ENCODE peak calls at places on chromosomes 7 and 10, in seven cellular contexts. T is EL, D is NCI-H2171, S is naive B cell, W is left kidney, J is colonic mucosa, I is HCT116. Y is an unnamed sample.
A peak's percentile ranks its signal among the peaks of the same experiment; 100 is the strongest.

GRCh38 chr10:60522617-60523016 is 132.9 kb upstream of the ANK3 start:
- DNase-seq in W (no peak), T (no peak), S (no peak), J (no peak), I (no peak), D (no peak), Y (no peak)

GRCh38 chr10:76911184-76911583 is 726.4 kb downstream of the KCNMA1 start:
- DNase-seq in W (no peak), D (no peak), J (peak; percentile 43), T (no peak), I (no peak), S (no peak), Y (no peak)

GRCh38 chr7:10789170-10789569 is 184.5 kb upstream of the PHF14 start:
- DNase-seq in T (no peak), I (no peak), D (no peak), J (no peak), S (no peak), W (no peak), Y (no peak)

GRCh38 chr10:61733358-61733940 is 70.7 kb downstream of the CABCOCO1 start:
- DNase-seq in T (peak; percentile 61), S (peak; percentile 10), W (peak; percentile 74), D (peak; percentile 20), I (peak; percentile 47), J (no peak), Y (peak; percentile 8)

GRCh38 chr10:100502926-100503480 is 16.7 kb downstream of the SEC31B start:
- DNase-seq in W (no peak), I (no peak), T (no peak), J (no peak), D (no peak), S (no peak), Y (no peak)

GRCh38 chr10:71072146-71072819 is 140.1 kb upstream of the UNC5B start:
- DNase-seq in J (no peak), D (no peak), I (no peak), S (no peak), T (no peak), W (no peak), Y (no peak)

GRCh38 chr10:70699659-70700174 is 27.4 kb downstream of the ADAMTS14 start:
- DNase-seq in I (no peak), W (peak; percentile 73), T (peak; percentile 6), J (no peak), S (no peak), D (no peak), Y (no peak)

GRCh38 chr10:91652364-91652763 is 19.5 kb upstream of the PPP1R3C start:
- DNase-seq in T (peak; percentile 99), I (peak; percentile 86), J (no peak), W (no peak), D (no peak), S (no peak), Y (no peak)

GRCh38 chr7:106792233-106792926 is 72.7 kb upstream of the PIK3CG start:
- DNase-seq in S (no peak), I (no peak), T (peak; percentile 8), D (no peak), J (no peak), W (no peak), Y (no peak)

GRCh38 chr7:150383710-150384397 is 4.7 kb downstream of the ZNF775 start:
- DNase-seq in D (no peak), T (no peak), J (peak; percentile 90), W (peak; percentile 97), I (no peak), S (no peak), Y (no peak)

GRCh38 chr7:77550586-77550985 is 13.5 kb downstream of the PTPN12 start:
- DNase-seq in T (peak; percentile 39), S (no peak), I (no peak), D (no peak), W (no peak), J (no peak), Y (no peak)

GRCh38 chr7:50477640-50478039 is 27.5 kb upstream of the FIGNL1 start:
- DNase-seq in T (no peak), J (no peak), S (no peak), D (no peak), W (peak; percentile 34), I (no peak), Y (no peak)

GRCh38 chr10:35216303-35216905 is 89.8 kb downstream of the CREM start:
- DNase-seq in I (no peak), D (no peak), S (no peak), J (peak; percentile 28), W (no peak), T (no peak), Y (no peak)

GRCh38 chr7:115672024-115672423 is 358.5 kb downstream of the TFEC start:
- DNase-seq in S (no peak), J (no peak), D (no peak), T (peak; percentile 55), I (no peak), W (no peak), Y (no peak)

GRCh38 chr7:1081931-1082401 is 5.9 kb upstream of the GPER1 start:
- DNase-seq in D (no peak), S (no peak), W (peak; percentile 86), I (no peak), T (peak; percentile 34), J (no peak), Y (no peak)

GRCh38 chr7:29281782-29282541 is 87.4 kb downstream of the CHN2 start:
- DNase-seq in J (peak; percentile 25), W (peak; percentile 91), T (peak; percentile 27), S (no peak), D (peak; percentile 95), I (no peak), Y (no peak)

GRCh38 chr7:84950836-84951235 is 236.0 kb downstream of the SEMA3D start:
- DNase-seq in S (no peak), J (no peak), T (peak; percentile 18), D (no peak), I (no peak), W (no peak), Y (no peak)

GRCh38 chr7:46109447-46109846 is 188.4 kb upstream of the IGFBP3 start:
- DNase-seq in T (no peak), J (no peak), W (no peak), D (no peak), I (no peak), S (no peak), Y (no peak)

GRCh38 chr10:43267811-43268210 is 946 bp upstream of the RASGEF1A start:
- DNase-seq in J (peak; percentile 7), I (no peak), W (no peak), S (no peak), D (no peak), T (no peak), Y (no peak)

GRCh38 chr7:45229130-45229920 is 71.7 kb downstream of the RAMP3 start:
- DNase-seq in J (no peak), I (no peak), D (no peak), W (peak; percentile 34), S (no peak), T (no peak), Y (no peak)

GRCh38 chr10:104445359-104445758 is 91.7 kb downstream of the CFAP58 start:
- DNase-seq in T (peak; percentile 96), I (no peak), J (no peak), D (no peak), S (no peak), W (no peak), Y (no peak)

GRCh38 chr7:100515072-100515532 is 23.9 kb upstream of the AGFG2 start:
- DNase-seq in I (no peak), J (no peak), T (peak; percentile 71), S (no peak), W (no peak), D (no peak), Y (no peak)

GRCh38 chr10:11693376-11693775 is 48.8 kb upstream of the ECHDC3 start:
- DNase-seq in J (no peak), T (no peak), D (no peak), S (no peak), W (no peak), I (no peak), Y (no peak)

GRCh38 chr10:3741688-3742461 is 43.1 kb downstream of the KLF6 start:
- DNase-seq in J (no peak), I (no peak), D (no peak), W (no peak), T (no peak), S (no peak), Y (no peak)

GRCh38 chr7:101112233-101112632 is 14.7 kb upstream of the SERPINE1 start:
- DNase-seq in I (no peak), S (no peak), J (no peak), D (no peak), T (peak; percentile 86), W (peak; percentile 56), Y (no peak)

GRCh38 chr10:29859521-29860130 is 199.8 kb downstream of the JCAD start:
- DNase-seq in W (no peak), J (no peak), D (no peak), I (no peak), T (peak; percentile 48), S (no peak), Y (no peak)

GRCh38 chr10:100183482-100183881 is 2.3 kb downstream of the ERLIN1 start:
- DNase-seq in I (no peak), D (peak; percentile 1), W (no peak), J (peak; percentile 72), S (no peak), T (no peak), Y (no peak)

GRCh38 chr10:126927799-126928198 is 22.6 kb downstream of the DOCK1 start:
- DNase-seq in S (no peak), T (no peak), I (no peak), W (no peak), J (no peak), D (no peak), Y (no peak)

GRCh38 chr7:49775065-49775948 is 1.9 kb downstream of the VWC2 start:
- DNase-seq in W (peak; percentile 74), D (no peak), T (no peak), S (no peak), I (no peak), J (no peak), Y (peak; percentile 38)

Y was measured in GM13976.